ENCODE peak calls at places on chromosomes 11 and 22, in eight cellular contexts. One of them, this sample, is unnamed.

GRCh38 chr11:44780940-44781631 is 54.3 kb downstream of the TSPAN18 start:
- DNase-seq in AG09319: no peak
- DNase-seq in A172: peak
- DNase-seq in MM.1S: no peak
- DNase-seq in NCI-H2029: no peak
- DNase-seq in LoVo: no peak
- DNase-seq in right cardiac atrium: peak
- DNase-seq in brain microvascular endothelial cell: peak
- DNase-seq in this sample: no peak

GRCh38 chr11:112024178-112024777 is 930 bp upstream of the DLAT start:
- DNase-seq in A172: no peak
- DNase-seq in right cardiac atrium: no peak
- DNase-seq in brain microvascular endothelial cell: no peak
- DNase-seq in AG09319: no peak
- DNase-seq in LoVo: no peak
- DNase-seq in NCI-H2029: no peak
- DNase-seq in MM.1S: peak
- DNase-seq in this sample: no peak

GRCh38 chr11:123901867-123902266 is at the start of gene OR8D4:
- DNase-seq in AG09319: no peak
- DNase-seq in MM.1S: no peak
- DNase-seq in NCI-H2029: no peak
- DNase-seq in A172: no peak
- DNase-seq in right cardiac atrium: no peak
- DNase-seq in LoVo: no peak
- DNase-seq in brain microvascular endothelial cell: no peak
- DNase-seq in this sample: no peak

GRCh38 chr22:37431366-37431765 is 4.1 kb upstream of the ELFN2 start:
- DNase-seq in brain microvascular endothelial cell: no peak
- DNase-seq in AG09319: no peak
- DNase-seq in LoVo: no peak
- DNase-seq in NCI-H2029: no peak
- DNase-seq in MM.1S: no peak
- DNase-seq in A172: peak
- DNase-seq in right cardiac atrium: no peak
- DNase-seq in this sample: no peak

GRCh38 chr22:21726650-21727049 is 8.9 kb downstream of the YPEL1 start:
- DNase-seq in brain microvascular endothelial cell: no peak
- DNase-seq in LoVo: no peak
- DNase-seq in MM.1S: peak
- DNase-seq in A172: no peak
- DNase-seq in AG09319: no peak
- DNase-seq in right cardiac atrium: no peak
- DNase-seq in NCI-H2029: no peak
- DNase-seq in this sample: no peak

GRCh38 chr22:38513063-38513462 is 7.0 kb upstream of the DDX17 start:
- DNase-seq in NCI-H2029: no peak
- DNase-seq in brain microvascular endothelial cell: no peak
- DNase-seq in A172: no peak
- DNase-seq in AG09319: no peak
- DNase-seq in MM.1S: peak
- DNase-seq in LoVo: no peak
- DNase-seq in right cardiac atrium: no peak
- DNase-seq in this sample: no peak

GRCh38 chr11:118004543-118005223 is 18.5 kb downstream of the IL10RA start:
- DNase-seq in MM.1S: no peak
- DNase-seq in brain microvascular endothelial cell: no peak
- DNase-seq in right cardiac atrium: no peak
- DNase-seq in NCI-H2029: no peak
- DNase-seq in AG09319: no peak
- DNase-seq in LoVo: no peak
- DNase-seq in A172: no peak
- DNase-seq in this sample: no peak

GRCh38 chr11:70141490-70142014 is 61.5 kb upstream of the FADD start:
- DNase-seq in NCI-H2029: no peak
- DNase-seq in right cardiac atrium: no peak
- DNase-seq in AG09319: no peak
- DNase-seq in brain microvascular endothelial cell: no peak
- DNase-seq in MM.1S: no peak
- DNase-seq in LoVo: no peak
- DNase-seq in A172: no peak
- DNase-seq in this sample: no peak

GRCh38 chr11:124470516-124471231 is 25.2 kb upstream of the OR8B8 start:
- DNase-seq in LoVo: no peak
- DNase-seq in NCI-H2029: no peak
- DNase-seq in right cardiac atrium: peak
- DNase-seq in brain microvascular endothelial cell: no peak
- DNase-seq in MM.1S: no peak
- DNase-seq in A172: no peak
- DNase-seq in AG09319: no peak
- DNase-seq in this sample: no peak

GRCh38 chr22:46064236-46064965 is 85.9 kb upstream of the PPARA start:
- DNase-seq in LoVo: peak
- DNase-seq in MM.1S: no peak
- DNase-seq in brain microvascular endothelial cell: no peak
- DNase-seq in NCI-H2029: no peak
- DNase-seq in AG09319: no peak
- DNase-seq in right cardiac atrium: peak
- DNase-seq in A172: peak
- DNase-seq in this sample: peak

GRCh38 chr22:33792837-33793236 is 127.4 kb downstream of the LARGE1 start:
- DNase-seq in A172: no peak
- DNase-seq in brain microvascular endothelial cell: no peak
- DNase-seq in right cardiac atrium: no peak
- DNase-seq in AG09319: no peak
- DNase-seq in LoVo: no peak
- DNase-seq in NCI-H2029: no peak
- DNase-seq in MM.1S: no peak
- DNase-seq in this sample: no peak

GRCh38 chr22:47245786-47246185 is 483.3 kb downstream of the TBC1D22A start:
- DNase-seq in MM.1S: no peak
- DNase-seq in A172: no peak
- DNase-seq in brain microvascular endothelial cell: no peak
- DNase-seq in right cardiac atrium: no peak
- DNase-seq in NCI-H2029: no peak
- DNase-seq in LoVo: no peak
- DNase-seq in AG09319: no peak
- DNase-seq in this sample: peak

GRCh38 chr11:12321217-12321937 is 56.0 kb upstream of the PARVA start:
- DNase-seq in MM.1S: no peak
- DNase-seq in A172: no peak
- DNase-seq in brain microvascular endothelial cell: no peak
- DNase-seq in AG09319: no peak
- DNase-seq in NCI-H2029: no peak
- DNase-seq in right cardiac atrium: no peak
- DNase-seq in LoVo: no peak
- DNase-seq in this sample: no peak

GRCh38 chr11:3969613-3970012 is 114.1 kb downstream of the STIM1 start:
- DNase-seq in A172: no peak
- DNase-seq in brain microvascular endothelial cell: no peak
- DNase-seq in LoVo: no peak
- DNase-seq in AG09319: no peak
- DNase-seq in NCI-H2029: no peak
- DNase-seq in right cardiac atrium: no peak
- DNase-seq in MM.1S: no peak
- DNase-seq in this sample: no peak

GRCh38 chr22:25357606-25358420 is 138.4 kb downstream of the CRYBB2 start:
- DNase-seq in A172: no peak
- DNase-seq in AG09319: no peak
- DNase-seq in MM.1S: no peak
- DNase-seq in brain microvascular endothelial cell: no peak
- DNase-seq in NCI-H2029: no peak
- DNase-seq in LoVo: no peak
- DNase-seq in right cardiac atrium: peak
- DNase-seq in this sample: peak

GRCh38 chr22:23520875-23521441 is 59.1 kb downstream of the IGLL1 start:
- DNase-seq in NCI-H2029: no peak
- DNase-seq in MM.1S: no peak
- DNase-seq in brain microvascular endothelial cell: peak
- DNase-seq in AG09319: peak
- DNase-seq in right cardiac atrium: peak
- DNase-seq in LoVo: no peak
- DNase-seq in A172: no peak
- DNase-seq in this sample: peak

GRCh38 chr22:17846326-17846992 is 72.2 kb upstream of the BID start:
- DNase-seq in NCI-H2029: no peak
- DNase-seq in AG09319: peak
- DNase-seq in MM.1S: no peak
- DNase-seq in A172: peak
- DNase-seq in right cardiac atrium: no peak
- DNase-seq in LoVo: no peak
- DNase-seq in brain microvascular endothelial cell: no peak
- DNase-seq in this sample: no peak

GRCh38 chr11:63945482-63946163 is 6.8 kb downstream of the NAA40 start:
- DNase-seq in right cardiac atrium: peak
- DNase-seq in NCI-H2029: peak
- DNase-seq in MM.1S: peak
- DNase-seq in A172: peak
- DNase-seq in brain microvascular endothelial cell: peak
- DNase-seq in AG09319: peak
- DNase-seq in LoVo: peak
- DNase-seq in this sample: peak

GRCh38 chr11:56521955-56522354 is 21.1 kb downstream of the OR5M11 start:
- DNase-seq in MM.1S: no peak
- DNase-seq in A172: no peak
- DNase-seq in LoVo: peak
- DNase-seq in AG09319: no peak
- DNase-seq in right cardiac atrium: no peak
- DNase-seq in NCI-H2029: no peak
- DNase-seq in brain microvascular endothelial cell: no peak
- DNase-seq in this sample: no peak

GRCh38 chr22:50252081-50253045 is 1.3 kb upstream of the HDAC10 start:
- DNase-seq in NCI-H2029: no peak
- DNase-seq in brain microvascular endothelial cell: peak
- DNase-seq in A172: no peak
- DNase-seq in right cardiac atrium: peak
- DNase-seq in LoVo: peak
- DNase-seq in MM.1S: peak
- DNase-seq in AG09319: no peak
- DNase-seq in this sample: peak

GRCh38 chr22:37243402-37244113 is 511 bp downstream of the RAC2 start:
- DNase-seq in NCI-H2029: no peak
- DNase-seq in MM.1S: no peak
- DNase-seq in AG09319: no peak
- DNase-seq in LoVo: no peak
- DNase-seq in brain microvascular endothelial cell: no peak
- DNase-seq in right cardiac atrium: peak
- DNase-seq in A172: no peak
- DNase-seq in this sample: no peak

GRCh38 chr11:66322732-66323427 is 6.0 kb upstream of the CD248 start:
- DNase-seq in MM.1S: no peak
- DNase-seq in brain microvascular endothelial cell: no peak
- DNase-seq in NCI-H2029: no peak
- DNase-seq in A172: no peak
- DNase-seq in LoVo: no peak
- DNase-seq in AG09319: no peak
- DNase-seq in right cardiac atrium: peak
- DNase-seq in this sample: no peak

GRCh38 chr22:44786136-44786535 is 33.8 kb downstream of the ARHGAP8 start:
- DNase-seq in brain microvascular endothelial cell: no peak
- DNase-seq in A172: no peak
- DNase-seq in MM.1S: no peak
- DNase-seq in right cardiac atrium: no peak
- DNase-seq in AG09319: no peak
- DNase-seq in NCI-H2029: no peak
- DNase-seq in LoVo: no peak
- DNase-seq in this sample: no peak

GRCh38 chr11:82890002-82890341 is 10.3 kb downstream of the PRCP start:
- DNase-seq in NCI-H2029: no peak
- DNase-seq in AG09319: no peak
- DNase-seq in MM.1S: no peak
- DNase-seq in LoVo: no peak
- DNase-seq in right cardiac atrium: no peak
- DNase-seq in brain microvascular endothelial cell: no peak
- DNase-seq in A172: no peak
- DNase-seq in this sample: no peak

GRCh38 chr22:35726398-35726797 is 8.7 kb downstream of the APOL5 start:
- DNase-seq in NCI-H2029: no peak
- DNase-seq in MM.1S: no peak
- DNase-seq in AG09319: no peak
- DNase-seq in A172: no peak
- DNase-seq in right cardiac atrium: no peak
- DNase-seq in LoVo: no peak
- DNase-seq in brain microvascular endothelial cell: no peak
- DNase-seq in this sample: no peak

GRCh38 chr11:61694971-61695706 is 14.9 kb downstream of the DAGLA start:
- DNase-seq in brain microvascular endothelial cell: no peak
- DNase-seq in LoVo: no peak
- DNase-seq in right cardiac atrium: peak
- DNase-seq in A172: no peak
- DNase-seq in NCI-H2029: no peak
- DNase-seq in MM.1S: no peak
- DNase-seq in AG09319: no peak
- DNase-seq in this sample: no peak

GRCh38 chr22:25050566-25050965 is 98.0 kb downstream of the KIAA1671 start:
- DNase-seq in brain microvascular endothelial cell: no peak
- DNase-seq in right cardiac atrium: no peak
- DNase-seq in NCI-H2029: no peak
- DNase-seq in AG09319: no peak
- DNase-seq in LoVo: no peak
- DNase-seq in A172: no peak
- DNase-seq in MM.1S: no peak
- DNase-seq in this sample: no peak

GRCh38 chr22:20464096-20464614 is 26.5 kb upstream of the SCARF2 start:
- DNase-seq in LoVo: no peak
- DNase-seq in A172: no peak
- DNase-seq in AG09319: no peak
- DNase-seq in NCI-H2029: no peak
- DNase-seq in MM.1S: peak
- DNase-seq in brain microvascular endothelial cell: no peak
- DNase-seq in right cardiac atrium: peak
- DNase-seq in this sample: no peak

GRCh38 chr11:83816572-83817187 is 530.5 kb upstream of the CCDC90B start:
- DNase-seq in NCI-H2029: no peak
- DNase-seq in A172: peak
- DNase-seq in LoVo: peak
- DNase-seq in MM.1S: peak
- DNase-seq in AG09319: no peak
- DNase-seq in brain microvascular endothelial cell: no peak
- DNase-seq in right cardiac atrium: no peak
- DNase-seq in this sample: no peak

GRCh38 chr11:122453586-122453985 is 201.9 kb upstream of the UBASH3B start:
- DNase-seq in NCI-H2029: no peak
- DNase-seq in brain microvascular endothelial cell: no peak
- DNase-seq in AG09319: no peak
- DNase-seq in A172: no peak
- DNase-seq in right cardiac atrium: no peak
- DNase-seq in LoVo: no peak
- DNase-seq in MM.1S: no peak
- DNase-seq in this sample: no peak

GRCh38 chr22:39231197-39231950 is 13.4 kb downstream of the PDGFB start:
- DNase-seq in MM.1S: no peak
- DNase-seq in AG09319: no peak
- DNase-seq in LoVo: no peak
- DNase-seq in NCI-H2029: no peak
- DNase-seq in right cardiac atrium: peak
- DNase-seq in brain microvascular endothelial cell: no peak
- DNase-seq in A172: no peak
- DNase-seq in this sample: no peak

GRCh38 chr22:23402275-23403151 is 177.6 kb downstream of the IGLL1 start:
- DNase-seq in AG09319: no peak
- DNase-seq in MM.1S: peak
- DNase-seq in brain microvascular endothelial cell: peak
- DNase-seq in right cardiac atrium: peak
- DNase-seq in LoVo: peak
- DNase-seq in NCI-H2029: peak
- DNase-seq in A172: no peak
- DNase-seq in this sample: peak

GRCh38 chr22:25759825-25760231 is 17.8 kb downstream of the MYO18B start:
- DNase-seq in brain microvascular endothelial cell: peak
- DNase-seq in LoVo: peak
- DNase-seq in AG09319: peak
- DNase-seq in A172: peak
- DNase-seq in right cardiac atrium: peak
- DNase-seq in MM.1S: no peak
- DNase-seq in NCI-H2029: no peak
- DNase-seq in this sample: no peak

GRCh38 chr22:43851979-43852307 is 10.4 kb downstream of the SULT4A1 start:
- DNase-seq in MM.1S: no peak
- DNase-seq in LoVo: no peak
- DNase-seq in brain microvascular endothelial cell: no peak
- DNase-seq in AG09319: no peak
- DNase-seq in right cardiac atrium: no peak
- DNase-seq in A172: no peak
- DNase-seq in NCI-H2029: no peak
- DNase-seq in this sample: no peak

This sample was measured in head of caudate nucleus.